ENCODE peak calls at places on chromosomes 7 and 10, in four cellular contexts. J, L, Q and E are unnamed samples.

GRCh38 chr10:17209302-17209701 is 7.8 kb upstream of the TRDMT1 start:
- DNase-seq in L (no peak), Q (no peak), J (no peak), E (no peak)

GRCh38 chr7:75915416-75916156 is 631 bp downstream of the POR start:
- DNase-seq in Q (peak; percentile 32), L (peak; percentile 86), J (peak; percentile 15), E (peak; percentile 50)

GRCh38 chr7:28348631-28349030 is 63.7 kb upstream of the CREB5 start:
- DNase-seq in L (no peak), Q (no peak), J (peak; percentile 42), E (no peak)

GRCh38 chr10:99569971-99570370 is 37.2 kb downstream of the NKX2-3 start:
- DNase-seq in L (no peak), J (no peak), Q (no peak), E (no peak)

GRCh38 chr7:76211216-76211615 is 9.5 kb downstream of the SRRM3 start:
- DNase-seq in Q (no peak), J (no peak), L (no peak), E (no peak)

GRCh38 chr10:7789390-7789789 is 1.4 kb downstream of the ATP5F1C start:
- DNase-seq in J (peak; percentile 66), L (no peak), Q (peak; percentile 36), E (peak; percentile 34)

GRCh38 chr10:53939654-53940053 is 861.4 kb downstream of the PCDH15 start:
- DNase-seq in J (no peak), L (no peak), Q (no peak), E (no peak)

GRCh38 chr7:24227603-24228359 is 56.2 kb upstream of the NPY start:
- DNase-seq in J (no peak), Q (no peak), L (peak; percentile 70), E (no peak)

GRCh38 chr10:71278691-71279588 is 40.1 kb upstream of the SLC29A3 start:
- DNase-seq in Q (no peak), L (no peak), J (no peak), E (no peak)

GRCh38 chr10:119947325-119947724 is 54.8 kb downstream of the SEC23IP start:
- DNase-seq in Q (no peak), L (no peak), J (no peak), E (peak; percentile 9)

GRCh38 chr7:16905300-16906044 is 23.7 kb upstream of the AGR3 start:
- DNase-seq in J (no peak), Q (peak; percentile 54), L (no peak), E (peak; percentile 62)

GRCh38 chr7:150927157-150927953 is 50.8 kb downstream of the KCNH2 start:
- DNase-seq in J (no peak), Q (no peak), L (no peak), E (no peak)

GRCh38 chr7:102140952-102141370 is 145.7 kb upstream of the SH2B2 start:
- DNase-seq in Q (no peak), J (no peak), L (peak; percentile 78), E (no peak)
- H3K4me3 ChIP-seq in Q (no peak overlapping the region), J (no peak overlapping the region), L (no peak overlapping the region), E (no peak overlapping the region)

GRCh38 chr10:114499630-114500190 is 95.4 kb upstream of the AFAP1L2 start:
- DNase-seq in Q (no peak), J (no peak), L (peak; percentile 81), E (no peak)

GRCh38 chr10:114504769-114505579 is 100.7 kb upstream of the AFAP1L2 start:
- DNase-seq in Q (peak; percentile 72), J (no peak), L (no peak), E (peak; percentile 98)

GRCh38 chr10:114501650-114502049 is 97.3 kb upstream of the AFAP1L2 start:
- DNase-seq in Q (no peak), L (no peak), J (no peak), E (no peak)

GRCh38 chr10:114500643-114501042 is 96.3 kb upstream of the AFAP1L2 start:
- DNase-seq in L (no peak), J (no peak), Q (no peak), E (no peak)

GRCh38 chr10:114502071-114502470 is 97.8 kb upstream of the AFAP1L2 start:
- DNase-seq in L (no peak), Q (no peak), J (no peak), E (no peak)
- H3K4me3 ChIP-seq in L (no peak overlapping the region), Q (no peak overlapping the region), J (no peak overlapping the region), E (no peak overlapping the region)

DNA sequence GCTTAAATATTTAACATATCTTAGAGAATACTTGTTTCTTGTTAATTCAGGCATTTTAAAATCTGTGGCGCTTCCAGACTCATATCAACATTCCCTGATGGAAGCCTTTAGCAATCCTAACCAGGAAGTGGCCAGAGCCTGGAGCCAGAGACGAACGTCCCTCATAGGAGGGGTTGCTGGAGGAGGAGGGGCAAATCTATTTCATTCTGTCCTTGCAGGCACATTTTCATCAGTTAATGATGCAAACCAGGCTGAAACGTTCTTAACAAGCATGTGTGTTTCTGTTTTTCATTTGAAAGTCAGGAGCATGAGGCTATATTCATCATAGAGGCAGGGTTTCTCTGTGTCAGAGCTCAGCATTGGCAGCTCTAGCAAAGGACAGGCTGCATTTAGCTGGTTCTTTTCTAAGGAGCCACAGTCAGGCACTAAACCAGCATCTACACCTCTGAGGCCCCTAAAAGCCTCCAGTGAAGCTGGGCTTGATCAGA is 17.8 kb upstream of the IFIT2 start:
- DNase-seq in J (peak; percentile 68), L (no peak), Q (peak; percentile 69), E (peak; percentile 87)
- H3K4me3 ChIP-seq in J (peak overlapping the region; percentile 8), L (no peak overlapping the region), Q (no peak overlapping the region), E (no peak overlapping the region)

DNA sequence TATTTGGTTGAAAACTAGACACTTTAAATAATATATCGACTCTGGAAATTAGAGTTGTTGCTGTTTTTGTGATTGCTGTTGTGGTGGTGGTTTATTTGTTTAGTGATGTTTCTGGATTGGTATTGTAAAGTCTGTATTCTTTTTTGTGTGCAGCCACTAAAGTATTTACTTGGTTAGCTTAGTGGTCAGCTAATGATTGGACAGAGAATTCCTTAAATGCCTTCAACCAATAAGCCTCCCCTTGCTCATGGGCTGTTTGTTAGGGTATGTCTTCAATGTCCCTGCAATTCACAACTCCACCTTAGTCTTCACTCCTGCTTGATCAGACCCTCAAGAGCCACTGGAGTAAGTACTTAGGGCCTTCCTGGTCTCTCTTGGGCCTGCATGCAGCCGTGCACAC is 71.0 kb downstream of the PAXIP1 start:
- DNase-seq in L (no peak), J (no peak), Q (peak; percentile 27), E (peak; percentile 2)
- H3K4me3 ChIP-seq in L (no peak overlapping the region), J (no peak overlapping the region), Q (no peak overlapping the region), E (no peak overlapping the region)

GRCh38 chr7:39702133-39702532 is 78.8 kb downstream of the RALA start:
- DNase-seq in J (no peak), L (no peak), Q (no peak), E (no peak)
- H3K4me3 ChIP-seq in J (no peak overlapping the region), L (no peak overlapping the region), Q (no peak overlapping the region), E (no peak overlapping the region)

GRCh38 chr10:27344568-27345454 is 104.2 kb upstream of the ACBD5 start:
- DNase-seq in J (no peak), Q (no peak), L (no peak), E (no peak)
- H3K4me3 ChIP-seq in J (no peak overlapping the region), Q (no peak overlapping the region), L (no peak overlapping the region), E (no peak overlapping the region)

DNA sequence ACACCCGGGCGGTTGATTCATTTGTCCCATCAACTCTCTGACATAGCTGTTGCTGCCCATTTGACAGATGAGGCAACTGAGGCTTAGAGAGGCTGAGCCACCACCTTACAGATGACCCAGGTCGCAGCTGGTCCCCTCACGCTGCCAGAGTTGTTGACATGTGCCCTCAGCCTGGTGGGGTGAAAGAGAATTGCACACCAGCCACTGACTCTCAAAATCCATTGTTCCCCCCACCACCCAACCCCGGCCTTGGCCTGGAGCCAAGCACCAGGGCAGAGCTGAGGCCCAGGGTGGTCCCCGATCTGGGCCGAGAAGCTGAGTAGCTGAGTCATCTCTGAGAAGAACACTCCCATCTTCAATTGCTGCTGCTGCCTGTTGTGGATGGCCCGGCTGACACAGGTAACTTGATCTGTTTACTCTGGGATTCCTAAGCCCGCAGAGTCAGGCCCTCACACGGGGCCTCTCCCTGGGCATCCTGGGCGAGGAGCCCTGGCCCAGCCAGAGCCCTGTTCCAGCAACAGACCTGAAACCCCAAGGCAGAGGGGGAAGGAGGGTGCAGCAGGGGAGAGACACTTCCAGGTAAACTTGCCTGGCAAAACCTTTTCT is 27.5 kb downstream of the PVRIG start:
- DNase-seq in Q (peak; percentile 53), L (no peak), J (no peak), E (peak; percentile 52)
- H3K4me3 ChIP-seq in Q (no peak overlapping the region), L (no peak overlapping the region), J (no peak overlapping the region), E (no peak overlapping the region)